ENCODE peak calls at places on chromosomes 7 and 10, in four cellular contexts. W, H, Y and D are unnamed samples.

GRCh38 chr7:152313879-152314604 is 121.8 kb downstream of the KMT2C start:
- DNase-seq in W (no peak), Y (peak; percentile 6), H (no peak), D (peak; percentile 18)

GRCh38 chr7:149459540-149460433 is 1.1 kb downstream of the ZNF777 start:
- DNase-seq in Y (no peak), H (no peak), W (peak; percentile 34), D (no peak)

GRCh38 chr7:33108931-33109757 is at the start of gene RP9:
- DNase-seq in H (peak; percentile 72), W (peak; percentile 79), Y (peak; percentile 75), D (peak; percentile 64)

GRCh38 chr10:31490858-31491504 is 172.0 kb downstream of the ZEB1 start:
- DNase-seq in W (no peak), H (no peak), Y (no peak), D (no peak)

GRCh38 chr7:73734619-73735525 is 3.7 kb downstream of the ABHD11 start:
- DNase-seq in H (peak; percentile 54), W (peak; percentile 77), Y (no peak), D (peak; percentile 64)

GRCh38 chr10:32054087-32054486 is 2.1 kb downstream of the KIF5B start:
- DNase-seq in H (no peak), Y (peak; percentile 67), W (no peak), D (peak; percentile 30)

GRCh38 chr10:96053985-96054384 is 10.6 kb downstream of the CCNJ start:
- DNase-seq in H (no peak), W (no peak), Y (no peak), D (no peak)

GRCh38 chr10:85524001-85524400 is 842.6 kb downstream of the GRID1 start:
- DNase-seq in H (no peak), Y (no peak), W (no peak), D (no peak)

GRCh38 chr7:43636093-43636492 is 53.2 kb downstream of the STK17A start:
- DNase-seq in Y (no peak), W (no peak), H (no peak), D (no peak)

GRCh38 chr7:50679218-50680007 is 103.3 kb downstream of the GRB10 start:
- DNase-seq in Y (peak; percentile 65), W (no peak), H (no peak), D (peak; percentile 82)

GRCh38 chr10:75238182-75239180 is 2.7 kb upstream of the COMTD1 start:
- DNase-seq in W (no peak), H (no peak), Y (no peak), D (no peak)

GRCh38 chr10:2475711-2476110 is 591.6 kb upstream of the PFKP start:
- DNase-seq in Y (no peak), W (no peak), H (no peak), D (no peak)

GRCh38 chr7:127708788-127709187 is 56.8 kb downstream of the SND1 start:
- DNase-seq in Y (peak; percentile 83), W (peak; percentile 51), H (peak; percentile 17), D (peak; percentile 94)

GRCh38 chr10:118698421-118698820 is 56.3 kb downstream of the CACUL1 start:
- DNase-seq in W (peak; percentile 76), Y (no peak), H (peak; percentile 62), D (no peak)

GRCh38 chr7:91068136-91068795 is 196.0 kb upstream of the FZD1 start:
- DNase-seq in H (no peak), W (no peak), Y (no peak), D (no peak)

GRCh38 chr10:125815764-125816163 is 7.3 kb downstream of the UROS start:
- DNase-seq in W (no peak), H (no peak), Y (no peak), D (no peak)

GRCh38 chr10:112842832-112843360 is 107.2 kb upstream of the TCF7L2 start:
- DNase-seq in Y (no peak), W (no peak), H (no peak), D (peak; percentile 19)

GRCh38 chr10:16020836-16021235 is 160.5 kb upstream of the MINDY3 start:
- DNase-seq in W (no peak), H (no peak), Y (no peak), D (no peak)

GRCh38 chr7:27840314-27840713 is 100.4 kb downstream of the TAX1BP1 start:
- DNase-seq in H (peak; percentile 11), Y (no peak), W (no peak), D (no peak)

GRCh38 chr10:16835223-16835622 is 18.0 kb upstream of the RSU1 start:
- DNase-seq in W (no peak), Y (no peak), H (no peak), D (no peak)

GRCh38 chr7:133950856-133951255 is 176.3 kb upstream of the LRGUK start:
- DNase-seq in Y (no peak), W (no peak), H (no peak), D (no peak)

GRCh38 chr7:151174246-151175046 is 7.0 kb upstream of the GBX1 start:
- DNase-seq in W (no peak), H (peak; percentile 6), Y (no peak), D (no peak)

GRCh38 chr10:103553743-103554487 is 60.4 kb downstream of the NEURL1 start:
- DNase-seq in H (no peak), Y (no peak), W (peak; percentile 75), D (peak; percentile 52)

GRCh38 chr7:134828361-134828760 is 48.9 kb downstream of the CALD1 start:
- DNase-seq in W (no peak), Y (no peak), H (no peak), D (no peak)

GRCh38 chr7:74452748-74453320 is 872 bp upstream of the GTF2IRD1 start:
- DNase-seq in H (no peak), W (no peak), Y (no peak), D (no peak)

GRCh38 chr7:27196287-27196739 is 3.6 kb downstream of the HOXA13 start:
- DNase-seq in Y (peak; percentile 70), W (peak; percentile 47), H (peak; percentile 60), D (peak; percentile 88)

GRCh38 chr7:80635533-80635932 is 2.9 kb upstream of the CD36 start:
- DNase-seq in W (no peak), H (no peak), Y (no peak), D (no peak)

GRCh38 chr10:115355162-115355760 is 262.1 kb downstream of the ATRNL1 start:
- DNase-seq in Y (peak; percentile 26), W (no peak), H (no peak), D (peak; percentile 23)

GRCh38 chr7:3892686-3893085 is 591.6 kb downstream of the SDK1 start:
- DNase-seq in H (no peak), Y (no peak), W (no peak), D (peak; percentile 53)

GRCh38 chr10:132372516-132373095 is 24.4 kb upstream of the PWWP2B start:
- DNase-seq in W (no peak), Y (no peak), H (no peak), D (no peak)

GRCh38 chr7:77563275-77563674 is 26.2 kb downstream of the PTPN12 start:
- DNase-seq in W (no peak), Y (no peak), H (no peak), D (no peak)

GRCh38 chr7:40659231-40659630 is 524.4 kb downstream of the SUGCT start:
- DNase-seq in W (no peak), H (no peak), Y (no peak), D (no peak)